ENCODE peak calls at places on chromosome 14, in six cellular contexts. R is NCI-H1092 treated with DMSO at 0.1 percent for 48 hours; Z is Jurkat, Clone E6-1; N is RWPE2; P is stimulated activated CD4-positive, alpha-beta T cell treated with anti-CD3 and anti-CD28 coated beads, Interleukin-2, amount 100 ng/mL, for 48 hours; B is type B pancreatic cell. S is an unnamed sample.

GRCh38 chr14:71319646-71320045 is 412.4 kb downstream of the PCNX1 start:
- DNase-seq in R (no peak), Z (no peak), N (no peak), P (no peak), B (no peak), S (peak)

GRCh38 chr14:60637490-60638452 is 11.5 kb downstream of the SIX1 start:
- DNase-seq in R (no peak), Z (no peak), N (peak), P (no peak), B (peak), S (no peak)

GRCh38 chr14:29810657-29811056 is 117.0 kb downstream of the PRKD1 start:
- DNase-seq in R (peak), Z (no peak), N (no peak), P (no peak), B (no peak), S (no peak)

GRCh38 chr14:59189281-59189821 is 884 bp downstream of the DAAM1 start:
- DNase-seq in R (peak), Z (no peak), N (peak), P (peak), B (peak), S (peak)

GRCh38 chr14:67663633-67664032 is 10.8 kb downstream of the VTI1B start:
- DNase-seq in R (no peak), Z (no peak), N (no peak), P (no peak), B (no peak), S (no peak)

GRCh38 chr14:36981832-36982528 is 190.4 kb downstream of the SLC25A21 start:
- DNase-seq in R (no peak), Z (no peak), N (no peak), P (no peak), B (no peak), S (no peak)

GRCh38 chr14:103597623-103598372 is 31.2 kb upstream of the KLC1 start:
- DNase-seq in R (no peak), Z (no peak), N (peak), P (no peak), B (no peak), S (no peak)

GRCh38 chr14:83556746-83557460 is 1973.0 kb upstream of the FLRT2 start:
- DNase-seq in R (no peak), Z (no peak), N (no peak), P (no peak), B (no peak), S (no peak)

GRCh38 chr14:105313381-105314286 is 914 bp upstream of the PACS2 start:
- DNase-seq in R (peak), Z (no peak), N (no peak), P (no peak), B (peak), S (no peak)

GRCh38 chr14:23951590-23952143 is 1.9 kb upstream of the DHRS4 start:
- DNase-seq in R (no peak), Z (peak), N (no peak), P (no peak), B (no peak), S (no peak)

GRCh38 chr14:78959674-78960264 is 789.6 kb downstream of the NRXN3 start:
- DNase-seq in R (peak), Z (peak), N (peak), P (peak), B (peak), S (peak)

GRCh38 chr14:90820958-90821357 is 4.7 kb upstream of the TTC7B start:
- DNase-seq in R (no peak), Z (peak), N (no peak), P (peak), B (no peak), S (peak)

GRCh38 chr14:76574416-76574815 is 186.9 kb upstream of the VASH1 start:
- DNase-seq in R (no peak), Z (no peak), N (no peak), P (no peak), B (no peak), S (no peak)

GRCh38 chr14:63277784-63278183 is 41.0 kb downstream of the GPHB5 start:
- DNase-seq in R (peak), Z (no peak), N (no peak), P (no peak), B (no peak), S (no peak)

GRCh38 chr14:21191809-21192446 is 36.1 kb upstream of the OR5AU1 start:
- DNase-seq in R (peak), Z (peak), N (no peak), P (peak), B (peak), S (peak)

GRCh38 chr14:23559010-23559920 is 3.2 kb downstream of the THTPA start:
- DNase-seq in R (peak), Z (no peak), N (no peak), P (peak), B (no peak), S (peak)

GRCh38 chr14:69101331-69101826 is 51.5 kb downstream of the DCAF5 start:
- DNase-seq in R (no peak), Z (peak), N (no peak), P (no peak), B (no peak), S (no peak)

GRCh38 chr14:93207468-93208308 is 632 bp downstream of the UBR7 start:
- DNase-seq in R (peak), Z (no peak), N (peak), P (no peak), B (no peak), S (peak)

GRCh38 chr14:23605931-23606585 is 27.5 kb upstream of the JPH4 start:
- DNase-seq in R (no peak), Z (no peak), N (no peak), P (peak), B (no peak), S (no peak)

GRCh38 chr14:65414961-65415589 is 2.5 kb downstream of the FUT8 start:
- DNase-seq in R (peak), Z (no peak), N (no peak), P (no peak), B (no peak), S (peak)

GRCh38 chr14:91286530-91286937 is 42.0 kb upstream of the GPR68 start:
- DNase-seq in R (peak), Z (peak), N (no peak), P (peak), B (no peak), S (peak)

GRCh38 chr14:99331796-99332195 is 59.8 kb upstream of the BCL11B start:
- DNase-seq in R (no peak), Z (no peak), N (peak), P (no peak), B (no peak), S (no peak)

GRCh38 chr14:74065746-74066575 is 18.3 kb downstream of the ALDH6A1 start:
- DNase-seq in R (no peak), Z (no peak), N (no peak), P (no peak), B (no peak), S (no peak)

GRCh38 chr14:74655597-74656389 is 43.8 kb upstream of the LTBP2 start:
- DNase-seq in R (no peak), Z (no peak), N (no peak), P (no peak), B (no peak), S (no peak)

GRCh38 chr14:32075636-32076277 is 1.3 kb upstream of the ARHGAP5 start:
- DNase-seq in R (no peak), Z (no peak), N (peak), P (no peak), B (no peak), S (no peak)

GRCh38 chr14:78933948-78934524 is 763.9 kb downstream of the NRXN3 start:
- DNase-seq in R (peak), Z (peak), N (no peak), P (no peak), B (no peak), S (no peak)

GRCh38 chr14:104794641-104795467 is 694 bp downstream of the AKT1 start:
- DNase-seq in R (no peak), Z (no peak), N (no peak), P (no peak), B (no peak), S (peak)

GRCh38 chr14:105905456-105905855 is 379.1 kb downstream of the TMEM121 start:
- DNase-seq in R (no peak), Z (no peak), N (no peak), P (no peak), B (no peak), S (no peak)

GRCh38 chr14:97408503-97408902 is 611.3 kb downstream of the VRK1 start:
- DNase-seq in R (no peak), Z (no peak), N (no peak), P (no peak), B (no peak), S (no peak)